ENCODE peak calls at places on chromosomes 1 and 21, in nine cellular contexts. P is endothelial cell; Y is transverse colon; T is fibroblast of pulmonary artery; S is MM.1S; H is upper lobe of right lung; D is CD8-positive, alpha-beta T cell; K is mesothelial cell of epicardium; R is fibroblast of mammary gland. X is an unnamed sample.

GRCh38 chr1:109546311-109547109 is 1.9 kb upstream of the GNAI3 start:
- DNase-seq in R (peak; percentile 89), D (peak; percentile 92), K (peak; percentile 88), H (peak; percentile 83), Y (peak; percentile 94), S (peak; percentile 79), T (peak; percentile 92), P (peak; percentile 92), X (peak; percentile 95)

GRCh38 chr1:25572708-25573590 is 29.5 kb downstream of the LDLRAP1 start:
- DNase-seq in H (peak; percentile 74), Y (peak; percentile 72), T (peak; percentile 57), D (peak; percentile 65), R (peak; percentile 50), K (peak; percentile 62), S (peak; percentile 21), P (peak; percentile 74), X (peak; percentile 77)

GRCh38 chr1:201042663-201043461 is 19.3 kb upstream of the KIF21B start:
- DNase-seq in S (peak; percentile 81), T (peak; percentile 85), Y (peak; percentile 72), D (peak; percentile 73), K (peak; percentile 67), P (peak; percentile 66), R (peak; percentile 66), H (no peak), X (peak; percentile 80)

GRCh38 chr1:44442791-44443190 is 37.7 kb downstream of the RNF220 start:
- DNase-seq in H (no peak), D (no peak), R (peak; percentile 74), Y (no peak), P (no peak), T (no peak), S (no peak), K (no peak), X (no peak)

GRCh38 chr1:37131281-37131680 is 97.0 kb upstream of the GRIK3 start:
- DNase-seq in H (no peak), S (no peak), D (no peak), P (no peak), K (no peak), R (no peak), T (no peak), Y (no peak), X (no peak)

GRCh38 chr1:243791586-243792267 is 58.3 kb downstream of the AKT3 start:
- DNase-seq in T (peak; percentile 14), S (no peak), R (peak; percentile 10), K (no peak), Y (peak; percentile 9), D (no peak), P (no peak), H (no peak), X (no peak)

GRCh38 chr21:44360174-44360573 is 6.8 kb downstream of the TRPM2 start:
- DNase-seq in S (no peak), Y (no peak), K (no peak), H (no peak), T (no peak), P (no peak), D (no peak), R (no peak), X (no peak)

GRCh38 chr1:228038387-228039005 is 31.7 kb downstream of the WNT3A start:
- DNase-seq in T (no peak), P (peak; percentile 2), R (no peak), H (peak; percentile 52), Y (no peak), S (no peak), K (no peak), D (no peak), X (no peak)

GRCh38 chr21:43323244-43324005 is 103.5 kb downstream of the SIK1 start:
- DNase-seq in D (no peak), R (no peak), Y (no peak), S (no peak), K (no peak), T (no peak), H (peak; percentile 93), P (no peak), X (no peak)

GRCh38 chr1:31815752-31816484 is at the start of gene SPOCD1:
- DNase-seq in S (peak; percentile 93), P (peak; percentile 84), H (peak; percentile 93), Y (peak; percentile 91), D (peak; percentile 87), K (peak; percentile 55), T (peak; percentile 78), R (peak; percentile 84), X (peak; percentile 79)

GRCh38 chr1:2340918-2341254 is 50.5 kb downstream of the MORN1 start:
- DNase-seq in Y (no peak), R (no peak), S (no peak), H (no peak), K (no peak), P (no peak), T (no peak), D (no peak), X (no peak)

GRCh38 chr1:216293673-216294072 is 129.6 kb downstream of the USH2A start:
- DNase-seq in R (peak; percentile 12), Y (no peak), S (no peak), D (no peak), H (no peak), T (peak; percentile 17), P (no peak), K (no peak), X (no peak)

GRCh38 chr1:52534928-52535764 is 17.7 kb downstream of the TUT4 start:
- DNase-seq in Y (no peak), R (peak; percentile 12), P (no peak), D (no peak), H (no peak), K (no peak), T (peak; percentile 37), S (no peak), X (no peak)

GRCh38 chr1:214899908-214900470 is 182.5 kb upstream of the KCNK2 start:
- DNase-seq in K (no peak), P (no peak), D (no peak), S (no peak), H (no peak), T (peak; percentile 2), Y (no peak), R (peak; percentile 7), X (no peak)

GRCh38 chr1:18693256-18694098 is 62.8 kb downstream of the PAX7 start:
- DNase-seq in R (no peak), P (peak; percentile 34), T (no peak), H (no peak), D (no peak), K (no peak), Y (no peak), S (no peak), X (no peak)
- TF ChIP-seq CTCF in R (no peak), P (no peak), T (no peak), H (no peak), D (no peak), K (no peak), Y (no peak), S (no peak), X (no peak)

DNA sequence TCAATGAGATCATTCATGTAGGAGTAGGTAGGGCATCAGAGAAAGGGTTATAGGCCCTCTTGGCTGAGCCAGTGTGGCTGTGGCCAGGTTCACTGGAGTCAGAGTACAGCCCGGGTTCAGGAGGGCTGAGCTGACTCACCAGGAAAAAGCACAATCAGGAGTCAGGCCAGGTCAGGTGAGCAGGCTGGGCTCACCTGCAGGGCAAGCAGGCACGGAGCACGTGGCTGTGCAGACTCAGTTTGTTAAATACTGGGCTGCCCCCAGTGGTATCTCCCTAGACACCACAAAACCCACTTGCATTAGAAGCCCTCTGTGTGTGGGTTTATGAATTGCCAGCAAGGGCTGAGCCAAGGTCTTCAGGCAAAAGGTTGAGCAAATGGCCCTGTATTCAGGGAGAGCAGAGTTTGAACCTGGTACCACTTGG is 122.1 kb upstream of the SERBP1 start:
- DNase-seq in R (no peak), Y (peak; percentile 61), K (no peak), P (no peak), T (no peak), H (no peak), S (no peak), D (no peak), X (no peak)
- TF ChIP-seq CTCF in R (no peak), Y (no peak), K (no peak), P (no peak), T (no peak), H (no peak), S (no peak), D (no peak), X (no peak)

GRCh38 chr1:99331083-99331482 is 66.8 kb downstream of the PLPPR4 start:
- DNase-seq in R (no peak), P (no peak), T (no peak), D (no peak), K (no peak), S (no peak), H (no peak), Y (no peak), X (no peak)

GRCh38 chr1:99328171-99328570 is 63.9 kb downstream of the PLPPR4 start:
- DNase-seq in Y (no peak), R (no peak), H (no peak), D (no peak), T (no peak), K (no peak), S (no peak), P (no peak), X (no peak)

GRCh38 chr1:99327357-99327756 is 63.1 kb downstream of the PLPPR4 start:
- DNase-seq in Y (no peak), S (no peak), T (no peak), K (no peak), R (no peak), H (no peak), P (no peak), D (no peak), X (no peak)

DNA sequence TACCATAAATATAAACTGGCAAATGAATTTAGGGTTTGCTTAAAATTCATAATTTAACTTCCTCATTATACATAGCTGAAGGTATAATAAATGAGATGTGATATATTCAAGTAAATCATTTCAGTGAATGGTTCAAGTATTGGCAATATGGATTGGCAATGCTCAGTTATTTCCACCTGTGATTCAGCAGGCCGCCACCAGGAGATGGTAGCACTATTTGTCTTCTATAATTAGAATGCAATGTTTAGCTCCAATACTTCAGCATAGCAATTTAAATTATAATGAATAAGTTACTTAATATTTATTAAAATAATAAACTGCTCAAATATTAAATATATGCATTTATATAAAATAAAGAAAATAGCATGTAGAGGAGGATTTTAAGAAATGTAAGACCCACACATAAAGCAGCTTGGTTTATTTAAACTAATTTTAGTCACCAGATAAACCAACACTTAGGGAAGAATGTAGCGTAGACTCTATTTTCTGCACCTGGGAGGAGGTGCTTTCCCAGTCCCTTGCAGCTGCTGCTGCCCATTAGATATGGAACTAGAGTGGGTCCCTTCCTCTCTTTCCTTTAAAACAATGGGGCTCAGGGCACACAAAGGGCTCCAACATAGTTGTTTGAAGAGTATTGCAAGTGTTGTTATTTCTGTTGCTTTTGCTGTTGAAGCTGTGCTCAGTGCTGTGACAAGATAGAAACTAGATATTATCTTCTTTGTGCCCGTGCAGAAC is 62.1 kb downstream of the PLPPR4 start:
- DNase-seq in T (peak; percentile 1), Y (no peak), P (no peak), S (no peak), K (no peak), H (no peak), D (no peak), R (peak; percentile 3), X (no peak)
- TF ChIP-seq CTCF in T (peak; percentile 35), Y (peak; percentile 26), P (peak; percentile 74), S (no peak), K (peak; percentile 21), H (peak; percentile 19), D (no peak), R (peak; percentile 44), X (no peak)

DNA sequence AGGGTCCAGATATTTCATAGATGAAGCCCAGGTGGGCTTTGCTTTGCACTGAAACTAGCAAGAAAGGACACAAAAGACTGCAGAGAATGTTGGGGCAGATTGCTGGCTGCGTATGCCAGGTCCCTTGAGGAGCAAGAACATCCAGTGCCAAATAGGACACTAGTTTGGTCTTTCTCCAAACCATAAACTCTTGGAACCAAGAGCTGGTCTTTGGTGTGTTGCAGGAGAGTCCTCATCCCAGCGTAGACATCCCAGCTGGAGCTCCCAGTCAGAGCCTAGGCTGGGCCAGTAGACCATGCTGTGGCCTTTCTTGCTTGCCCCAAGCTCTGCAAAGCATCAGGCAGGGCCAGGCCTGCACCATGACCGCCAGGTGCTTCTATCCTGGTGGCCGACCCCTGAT is 87.5 kb downstream of the ATP5PO start:
- DNase-seq in H (no peak), R (peak; percentile 49), S (no peak), Y (no peak), T (no peak), D (no peak), P (no peak), K (no peak), X (no peak)
- TF ChIP-seq CTCF in H (no peak), R (no peak), S (no peak), Y (no peak), T (no peak), D (no peak), P (no peak), K (no peak), X (no peak)

X was measured in GM13977.